ENCODE peak calls at places on chromosomes 3 and 15, in six cellular contexts. One of them, this sample, is unnamed.

GRCh38 chr3:158568784-158569183 is 2.2 kb upstream of the MLF1 start:
- DNase-seq in PC-3: peak; percentile 49
- DNase-seq in BJ: no peak
- DNase-seq in progenitor cell of endocrine pancreas: no peak
- DNase-seq in CD8-positive, alpha-beta T cell: no peak
- DNase-seq in natural killer cell: no peak
- DNase-seq in this sample: peak; percentile 18

GRCh38 chr3:181458857-181459256 is 252.9 kb upstream of the SOX2 start:
- DNase-seq in PC-3: no peak
- DNase-seq in BJ: no peak
- DNase-seq in progenitor cell of endocrine pancreas: no peak
- DNase-seq in CD8-positive, alpha-beta T cell: no peak
- DNase-seq in natural killer cell: no peak
- DNase-seq in this sample: no peak

GRCh38 chr15:100041380-100041779 is 300.4 kb downstream of the ADAMTS17 start:
- DNase-seq in PC-3: no peak
- DNase-seq in BJ: no peak
- DNase-seq in progenitor cell of endocrine pancreas: no peak
- DNase-seq in CD8-positive, alpha-beta T cell: no peak
- DNase-seq in natural killer cell: no peak
- DNase-seq in this sample: no peak

GRCh38 chr3:21294768-21295167 is 456.2 kb downstream of the ZNF385D start:
- DNase-seq in PC-3: peak; percentile 45
- DNase-seq in BJ: peak; percentile 35
- DNase-seq in progenitor cell of endocrine pancreas: no peak
- DNase-seq in CD8-positive, alpha-beta T cell: no peak
- DNase-seq in natural killer cell: no peak
- DNase-seq in this sample: no peak

GRCh38 chr15:48703544-48703943 is 58.0 kb upstream of the FBN1 start:
- DNase-seq in PC-3: peak; percentile 14
- DNase-seq in BJ: peak; percentile 82
- DNase-seq in progenitor cell of endocrine pancreas: no peak
- DNase-seq in CD8-positive, alpha-beta T cell: no peak
- DNase-seq in natural killer cell: no peak
- DNase-seq in this sample: no peak

GRCh38 chr3:119676020-119676419 is 1.2 kb downstream of the COX17 start:
- DNase-seq in PC-3: no peak
- DNase-seq in BJ: no peak
- DNase-seq in progenitor cell of endocrine pancreas: no peak
- DNase-seq in CD8-positive, alpha-beta T cell: no peak
- DNase-seq in natural killer cell: no peak
- DNase-seq in this sample: no peak

GRCh38 chr15:49675051-49675450 is 54.2 kb downstream of the DTWD1 start:
- DNase-seq in PC-3: peak; percentile 88
- DNase-seq in BJ: peak; percentile 43
- DNase-seq in progenitor cell of endocrine pancreas: no peak
- DNase-seq in CD8-positive, alpha-beta T cell: no peak
- DNase-seq in natural killer cell: no peak
- DNase-seq in this sample: peak; percentile 69

GRCh38 chr3:156250550-156250949 is 130.2 kb downstream of the KCNAB1 start:
- DNase-seq in PC-3: no peak
- DNase-seq in BJ: no peak
- DNase-seq in progenitor cell of endocrine pancreas: no peak
- DNase-seq in CD8-positive, alpha-beta T cell: no peak
- DNase-seq in natural killer cell: no peak
- DNase-seq in this sample: no peak

GRCh38 chr15:77589839-77590238 is 42.9 kb downstream of the LINGO1 start:
- DNase-seq in PC-3: no peak
- DNase-seq in BJ: no peak
- DNase-seq in progenitor cell of endocrine pancreas: no peak
- DNase-seq in CD8-positive, alpha-beta T cell: no peak
- DNase-seq in natural killer cell: no peak
- DNase-seq in this sample: no peak

GRCh38 chr15:101273534-101273933 is 3.8 kb downstream of the SELENOS start:
- DNase-seq in PC-3: no peak
- DNase-seq in BJ: no peak
- DNase-seq in progenitor cell of endocrine pancreas: no peak
- DNase-seq in CD8-positive, alpha-beta T cell: no peak
- DNase-seq in natural killer cell: no peak
- DNase-seq in this sample: no peak

GRCh38 chr15:70260096-70260495 is 162.4 kb upstream of the TLE3 start:
- DNase-seq in PC-3: no peak
- DNase-seq in BJ: no peak
- DNase-seq in progenitor cell of endocrine pancreas: no peak
- DNase-seq in CD8-positive, alpha-beta T cell: no peak
- DNase-seq in natural killer cell: no peak
- DNase-seq in this sample: no peak

GRCh38 chr3:69385723-69386483 is at the start of gene FRMD4B:
- DNase-seq in PC-3: peak; percentile 8
- DNase-seq in BJ: no peak
- DNase-seq in progenitor cell of endocrine pancreas: peak; percentile 34
- DNase-seq in CD8-positive, alpha-beta T cell: no peak
- DNase-seq in natural killer cell: peak; percentile 26
- DNase-seq in this sample: peak; percentile 66
- TF ChIP-seq CTCF in PC-3: peak; percentile 11
- TF ChIP-seq CTCF in BJ: peak; percentile 50
- TF ChIP-seq CTCF in progenitor cell of endocrine pancreas: peak; percentile 39
- TF ChIP-seq CTCF in CD8-positive, alpha-beta T cell: no peak
- TF ChIP-seq CTCF in natural killer cell: peak; percentile 22
- TF ChIP-seq CTCF in this sample: peak; percentile 33

DNA sequence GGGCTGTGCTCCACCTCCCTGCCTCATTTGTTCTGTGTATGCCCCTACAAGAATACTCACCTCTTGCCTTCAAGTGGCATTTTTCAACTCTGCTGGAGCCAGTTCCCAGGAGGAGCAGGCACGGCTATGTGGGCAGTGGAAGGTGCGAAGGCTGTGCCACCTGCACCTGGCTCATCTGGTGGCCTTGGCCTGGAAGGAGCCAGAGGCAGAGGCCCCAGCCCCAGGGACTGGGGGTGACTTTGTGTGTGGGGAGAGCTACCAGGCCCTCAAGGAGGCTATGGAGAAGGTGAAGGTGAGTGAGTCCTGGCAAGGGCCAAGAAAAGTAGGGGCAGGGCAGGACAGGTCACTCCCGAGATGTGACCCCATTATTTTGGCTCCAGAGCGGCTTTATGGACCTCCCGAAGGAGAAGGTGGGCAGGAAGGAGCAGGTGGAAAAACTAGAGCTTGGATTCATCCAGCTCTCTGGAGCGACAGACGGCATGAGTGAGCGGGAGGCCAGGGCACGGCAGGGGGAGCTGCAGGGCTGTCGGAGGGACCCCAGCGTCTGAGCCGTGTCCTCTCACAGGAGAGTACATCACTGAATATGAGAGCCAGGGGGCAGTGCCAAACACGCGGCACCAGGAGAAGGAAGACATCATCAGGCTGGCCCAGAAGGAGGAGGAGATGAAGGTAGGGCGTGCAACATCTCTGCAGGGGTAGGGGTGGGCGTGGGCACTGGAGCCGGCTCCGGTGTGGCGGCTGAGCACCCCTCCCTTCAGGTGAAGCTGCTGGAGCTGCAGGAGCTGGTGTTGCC is 57.3 kb upstream of the UBE2Q2 start:
- DNase-seq in PC-3: no peak
- DNase-seq in BJ: no peak
- DNase-seq in progenitor cell of endocrine pancreas: no peak
- DNase-seq in CD8-positive, alpha-beta T cell: no peak
- DNase-seq in natural killer cell: no peak
- DNase-seq in this sample: no peak
- TF ChIP-seq CTCF in PC-3: no peak
- TF ChIP-seq CTCF in BJ: peak; percentile 24
- TF ChIP-seq CTCF in progenitor cell of endocrine pancreas: peak; percentile 49
- TF ChIP-seq CTCF in CD8-positive, alpha-beta T cell: no peak
- TF ChIP-seq CTCF in natural killer cell: no peak
- TF ChIP-seq CTCF in this sample: no peak

DNA sequence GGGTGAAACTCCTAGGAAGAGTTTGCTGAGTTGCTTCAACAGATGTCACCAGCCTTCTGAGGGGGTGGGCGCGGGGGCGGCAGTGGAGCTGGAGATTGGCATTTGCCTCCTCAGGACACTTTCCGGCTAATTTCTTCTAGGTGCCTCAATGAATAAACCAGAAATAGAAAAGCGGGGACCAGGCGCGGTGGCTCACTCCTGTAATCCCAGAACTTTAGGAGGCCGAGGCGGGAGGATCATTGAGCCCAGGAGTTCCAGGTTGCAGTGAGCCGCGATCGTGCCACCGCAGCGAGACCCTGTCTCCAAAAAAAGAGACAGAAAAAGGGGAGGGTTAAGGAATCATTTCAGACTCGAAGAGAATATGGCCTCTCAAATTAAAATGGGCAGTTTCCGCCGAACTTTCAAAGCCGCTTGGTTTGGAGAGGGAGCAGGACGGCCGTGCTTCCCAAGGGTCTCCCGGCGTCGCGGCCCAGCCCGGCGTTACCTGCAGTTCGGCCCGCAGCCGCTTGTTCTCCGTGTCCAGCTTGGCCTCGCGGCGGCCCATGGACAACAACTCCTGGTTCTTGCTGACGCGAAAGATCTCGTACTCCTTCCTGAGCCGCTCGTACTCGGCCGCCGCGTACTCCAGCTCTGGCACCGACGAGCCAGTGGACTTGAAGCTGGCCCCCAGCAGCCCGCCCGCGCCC is 587 bp downstream of the NPHP3 start:
- DNase-seq in PC-3: peak; percentile 40
- DNase-seq in BJ: no peak
- DNase-seq in progenitor cell of endocrine pancreas: peak; percentile 60
- DNase-seq in CD8-positive, alpha-beta T cell: no peak
- DNase-seq in natural killer cell: no peak
- DNase-seq in this sample: peak; percentile 58
- TF ChIP-seq CTCF in PC-3: no peak
- TF ChIP-seq CTCF in BJ: peak; percentile 36
- TF ChIP-seq CTCF in progenitor cell of endocrine pancreas: peak; percentile 60
- TF ChIP-seq CTCF in CD8-positive, alpha-beta T cell: no peak
- TF ChIP-seq CTCF in natural killer cell: no peak
- TF ChIP-seq CTCF in this sample: peak; percentile 10

DNA sequence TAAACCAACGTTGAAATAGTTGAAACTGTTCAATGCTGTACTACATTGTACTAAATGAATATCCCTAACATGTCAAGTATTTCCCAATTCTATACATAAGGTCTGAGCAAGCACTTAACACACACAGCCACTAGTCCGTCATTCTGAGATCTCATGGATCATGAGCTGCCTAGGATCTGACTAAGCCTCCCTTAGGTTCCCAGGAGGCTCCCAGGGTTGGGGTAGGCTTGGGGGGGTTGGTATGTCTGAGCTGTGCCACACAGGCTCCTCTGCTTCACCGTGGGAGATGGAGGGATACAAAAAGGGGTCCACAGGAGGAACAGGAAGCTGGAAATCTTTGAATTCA is 5.9 kb downstream of the RASGRP1 start:
- DNase-seq in PC-3: peak; percentile 6
- DNase-seq in BJ: no peak
- DNase-seq in progenitor cell of endocrine pancreas: no peak
- DNase-seq in CD8-positive, alpha-beta T cell: no peak
- DNase-seq in natural killer cell: no peak
- DNase-seq in this sample: no peak
- TF ChIP-seq CTCF in PC-3: no peak
- TF ChIP-seq CTCF in BJ: no peak
- TF ChIP-seq CTCF in progenitor cell of endocrine pancreas: no peak
- TF ChIP-seq CTCF in CD8-positive, alpha-beta T cell: no peak
- TF ChIP-seq CTCF in natural killer cell: no peak
- TF ChIP-seq CTCF in this sample: no peak

GRCh38 chr3:23805881-23806321 is at the start of gene UBE2E1:
- DNase-seq in PC-3: peak; percentile 61
- DNase-seq in BJ: no peak
- DNase-seq in progenitor cell of endocrine pancreas: peak; percentile 30
- DNase-seq in CD8-positive, alpha-beta T cell: peak; percentile 53
- DNase-seq in natural killer cell: peak; percentile 74
- DNase-seq in this sample: peak; percentile 60

GRCh38 chr3:23806322-23807160 is 786 bp downstream of the UBE2E1 start:
- DNase-seq in PC-3: no peak
- DNase-seq in BJ: no peak
- DNase-seq in progenitor cell of endocrine pancreas: peak; percentile 14
- DNase-seq in CD8-positive, alpha-beta T cell: no peak
- DNase-seq in natural killer cell: no peak
- DNase-seq in this sample: no peak

GRCh38 chr3:23804441-23805227 is 1.1 kb upstream of the UBE2E1 start:
- DNase-seq in PC-3: peak; percentile 72
- DNase-seq in BJ: no peak
- DNase-seq in progenitor cell of endocrine pancreas: no peak
- DNase-seq in CD8-positive, alpha-beta T cell: no peak
- DNase-seq in natural killer cell: no peak
- DNase-seq in this sample: no peak

GRCh38 chr3:23807161-23808015 is 1.6 kb downstream of the UBE2E1 start:
- DNase-seq in PC-3: peak; percentile 51
- DNase-seq in BJ: no peak
- DNase-seq in progenitor cell of endocrine pancreas: no peak
- DNase-seq in CD8-positive, alpha-beta T cell: no peak
- DNase-seq in natural killer cell: no peak
- DNase-seq in this sample: peak; percentile 45

DNA sequence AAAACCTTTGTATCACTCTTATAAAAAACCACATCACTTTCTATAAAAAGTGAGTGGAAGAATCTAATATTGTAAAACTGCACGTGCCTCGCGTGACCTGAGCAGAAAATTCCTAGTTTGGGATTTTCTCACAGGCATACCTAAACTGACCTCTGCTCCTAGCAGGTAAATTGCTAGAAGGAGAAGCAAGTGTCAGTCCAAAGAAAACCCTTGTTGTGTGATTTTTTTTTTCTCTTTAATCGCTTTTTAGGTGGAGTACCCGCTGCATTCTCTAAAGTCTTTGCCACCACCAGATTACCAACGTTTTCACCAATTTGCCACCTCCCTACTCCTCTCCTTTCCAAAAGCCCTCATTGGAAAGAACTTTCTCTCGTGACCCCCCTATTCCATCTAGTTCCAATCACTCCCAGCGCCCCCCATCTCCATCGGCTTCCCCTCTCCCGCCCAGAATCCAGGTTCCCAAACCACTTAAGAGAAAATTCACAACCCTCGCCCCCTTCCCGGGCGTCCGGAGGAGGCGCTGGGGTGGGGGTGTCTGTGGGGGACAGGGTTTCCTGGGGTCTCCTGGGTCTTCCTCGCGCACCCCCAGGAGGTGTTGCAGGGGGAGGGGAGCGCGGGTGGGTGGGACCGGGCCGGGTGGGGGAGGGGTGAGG is 401 bp upstream of the UBE2E1 start:
- DNase-seq in PC-3: no peak
- DNase-seq in BJ: no peak
- DNase-seq in progenitor cell of endocrine pancreas: no peak
- DNase-seq in CD8-positive, alpha-beta T cell: no peak
- DNase-seq in natural killer cell: peak; percentile 21
- DNase-seq in this sample: no peak
- TF ChIP-seq CTCF in PC-3: no peak
- TF ChIP-seq CTCF in BJ: peak; percentile 31
- TF ChIP-seq CTCF in progenitor cell of endocrine pancreas: no peak
- TF ChIP-seq CTCF in CD8-positive, alpha-beta T cell: no peak
- TF ChIP-seq CTCF in natural killer cell: no peak
- TF ChIP-seq CTCF in this sample: no peak

This sample was measured in MCF 10A.